ENCODE peak calls at places on chromosome 11, in nine cellular contexts. H is neural crest cell; D is hepatocyte; I is substantia nigra; K is NCI-H748 treated with DMSO at 0.1 percent for 48 hours; Q is dorsolateral prefrontal cortex; R is stimulated activated CD8-positive, alpha-beta memory T cell treated with anti-CD3 and anti-CD28 coated beads, Interleukin-15, amount 100 ng/mL, for 1 hour; Z is frontal cortex; O is CD4-positive, CD25-positive, alpha-beta regulatory T cell. Y is an unnamed sample.

GRCh38 chr11:63941901-63942300 is 3.1 kb downstream of the NAA40 start:
- DNase-seq in I (no peak), Z (no peak), O (no peak), D (no peak), Q (no peak), K (no peak), R (no peak), H (no peak), Y (no peak)

GRCh38 chr11:115194798-115195101 is 309.5 kb downstream of the CADM1 start:
- DNase-seq in H (no peak), R (no peak), O (no peak), K (no peak), Z (no peak), D (no peak), Q (no peak), I (no peak), Y (no peak)

GRCh38 chr11:45168366-45169130 is 22.1 kb downstream of the PRDM11 start:
- DNase-seq in K (no peak), Z (no peak), I (no peak), O (no peak), R (no peak), Q (no peak), D (no peak), H (no peak), Y (no peak)

GRCh38 chr11:1748467-1749019 is 1.9 kb downstream of the IFITM10 start:
- DNase-seq in D (no peak), Z (no peak), I (no peak), Q (no peak), O (no peak), H (no peak), R (no peak), K (no peak), Y (peak)

GRCh38 chr11:77300695-77301094 is 791 bp downstream of the GDPD4 start:
- DNase-seq in R (no peak), Z (no peak), O (no peak), K (no peak), D (no peak), I (no peak), H (no peak), Q (no peak), Y (no peak)

GRCh38 chr11:1471736-1472135 is 14.8 kb downstream of the MOB2 start:
- DNase-seq in I (no peak), Z (no peak), R (no peak), O (no peak), Q (no peak), D (no peak), H (no peak), K (no peak), Y (no peak)

GRCh38 chr11:93936416-93936815 is 84.7 kb upstream of the HEPHL1 start:
- DNase-seq in O (no peak), R (no peak), Q (no peak), Z (no peak), I (no peak), D (no peak), H (no peak), K (peak), Y (no peak)

GRCh38 chr11:28343304-28344233 is 235.4 kb downstream of the METTL15 start:
- DNase-seq in I (no peak), Z (no peak), R (no peak), K (no peak), H (no peak), O (no peak), Q (no peak), D (peak), Y (peak)

GRCh38 chr11:134630896-134631295 is 218.9 kb upstream of the B3GAT1 start:
- DNase-seq in O (no peak), H (no peak), Q (no peak), I (no peak), Z (no peak), D (no peak), K (no peak), R (no peak), Y (no peak)

GRCh38 chr11:116421529-116422185 is 351.1 kb downstream of the BUD13 start:
- DNase-seq in Z (no peak), I (no peak), O (no peak), H (no peak), D (no peak), R (no peak), K (no peak), Q (no peak), Y (no peak)

GRCh38 chr11:65084598-65085375 is 765 bp downstream of the ZFPL1 start:
- DNase-seq in O (no peak), Z (no peak), H (no peak), R (no peak), K (no peak), Q (no peak), I (no peak), D (no peak), Y (no peak)

GRCh38 chr11:85440273-85440672 is 186.9 kb downstream of the DLG2 start:
- DNase-seq in Q (no peak), K (no peak), D (no peak), R (no peak), O (no peak), Z (no peak), H (no peak), I (no peak), Y (no peak)

GRCh38 chr11:78039391-78039918 is 16.4 kb upstream of the KCTD14 start:
- DNase-seq in Q (no peak), D (no peak), O (no peak), K (no peak), H (no peak), R (no peak), Z (no peak), I (no peak), Y (no peak)

GRCh38 chr11:99271527-99271926 is 250.8 kb downstream of the CNTN5 start:
- DNase-seq in I (no peak), K (no peak), D (no peak), R (no peak), Z (no peak), O (no peak), H (no peak), Q (no peak), Y (no peak)

GRCh38 chr11:114122668-114123067 is 63.2 kb downstream of the ZBTB16 start:
- DNase-seq in Z (no peak), D (no peak), I (no peak), H (no peak), O (no peak), Q (no peak), R (no peak), K (no peak), Y (no peak)

GRCh38 chr11:59418151-59418550 is 8.1 kb downstream of the OR5A2 start:
- DNase-seq in H (no peak), R (no peak), Q (no peak), D (no peak), Z (no peak), K (no peak), I (no peak), O (no peak), Y (no peak)

GRCh38 chr11:23555085-23555484 is 694.8 kb upstream of the CCDC179 start:
- DNase-seq in O (no peak), Z (no peak), Q (no peak), D (no peak), H (no peak), R (no peak), K (no peak), I (no peak), Y (no peak)

GRCh38 chr11:13949876-13950275 is 12.6 kb upstream of the SPON1 start:
- DNase-seq in K (no peak), Q (no peak), O (no peak), D (no peak), I (no peak), H (no peak), Z (no peak), R (no peak), Y (no peak)

GRCh38 chr11:20963596-20963995 is 294.2 kb downstream of the NELL1 start:
- DNase-seq in O (no peak), D (no peak), K (no peak), R (no peak), Z (no peak), H (no peak), I (no peak), Q (no peak), Y (no peak)

GRCh38 chr11:96963375-96963774 is 573.6 kb downstream of the JRKL start:
- DNase-seq in Q (no peak), O (no peak), K (no peak), H (no peak), D (no peak), R (no peak), I (no peak), Z (no peak), Y (no peak)

GRCh38 chr11:94762995-94763394 is 5.2 kb upstream of the AMOTL1 start:
- DNase-seq in D (no peak), I (no peak), H (no peak), Z (no peak), R (no peak), Q (no peak), K (no peak), O (no peak), Y (no peak)

GRCh38 chr11:125916683-125917337 is 12.5 kb downstream of the DDX25 start:
- DNase-seq in I (no peak), Z (no peak), D (no peak), Q (no peak), K (no peak), H (no peak), R (no peak), O (no peak), Y (no peak)